ENCODE peak calls at places on chromosome X, in eight cellular contexts. W is Caco-2, R is cardiac fibroblast, C is thoracic aorta, J is SK-N-SH, E is fibroblast of lung, I is stomach, U is choroid plexus epithelial cell. L is an unnamed sample.

GRCh38 chrX:48996969-48997368 is 5.1 kb downstream of the GRIPAP1 start:
- DNase-seq in W (peak), R (no peak), C (no peak), J (no peak), E (no peak), I (no peak), U (no peak), L (no peak)

GRCh38 chrX:16836371-16836770 is 33.8 kb downstream of the RBBP7 start:
- DNase-seq in W (peak), R (peak), C (no peak), J (peak), E (peak), I (peak), U (no peak), L (peak)

GRCh38 chrX:68177542-68177941 is 255.8 kb downstream of the OPHN1 start:
- DNase-seq in W (no peak), R (no peak), C (no peak), J (no peak), E (peak), I (no peak), U (peak), L (peak)

GRCh38 chrX:98067611-98068010 is 1183.9 kb downstream of the RPA4 start:
- DNase-seq in W (no peak), R (no peak), C (no peak), J (no peak), E (peak), I (no peak), U (peak), L (peak)

GRCh38 chrX:105636667-105637066 is 185.7 kb upstream of the NRK start:
- DNase-seq in W (no peak), R (no peak), C (no peak), J (no peak), E (no peak), I (no peak), U (peak), L (no peak)

GRCh38 chrX:7596822-7597221 is 246.1 kb upstream of the VCX start:
- DNase-seq in W (no peak), R (no peak), C (no peak), J (no peak), E (no peak), I (no peak), U (no peak), L (no peak)

GRCh38 chrX:140439455-140439854 is 65.4 kb downstream of the SOX3 start:
- DNase-seq in W (peak), R (no peak), C (no peak), J (peak), E (peak), I (peak), U (no peak), L (peak)

GRCh38 chrX:41302293-41302868 is 31.6 kb upstream of the DDX3X start:
- DNase-seq in W (peak), R (no peak), C (no peak), J (no peak), E (no peak), I (no peak), U (peak), L (peak)

GRCh38 chrX:119954374-119954773 is 10.8 kb upstream of the NKAP start:
- DNase-seq in W (no peak), R (no peak), C (no peak), J (no peak), E (no peak), I (no peak), U (no peak), L (no peak)

GRCh38 chrX:140190441-140191108 is 225.3 kb upstream of the CXorf66 start:
- DNase-seq in W (no peak), R (peak), C (no peak), J (no peak), E (peak), I (peak), U (peak), L (peak)

GRCh38 chrX:14010566-14010965 is 19.1 kb downstream of the GEMIN8 start:
- DNase-seq in W (no peak), R (no peak), C (no peak), J (no peak), E (peak), I (no peak), U (no peak), L (peak)

GRCh38 chrX:98627645-98628044 is 1743.9 kb downstream of the RPA4 start:
- DNase-seq in W (no peak), R (no peak), C (no peak), J (no peak), E (no peak), I (no peak), U (no peak), L (no peak)

GRCh38 chrX:49303346-49303745 is at the start of gene GAGE10:
- DNase-seq in W (no peak), R (no peak), C (no peak), J (no peak), E (no peak), I (no peak), U (no peak), L (no peak)

GRCh38 chrX:96994088-96994487 is 110.4 kb downstream of the RPA4 start:
- DNase-seq in W (no peak), R (no peak), C (no peak), J (no peak), E (no peak), I (no peak), U (no peak), L (no peak)

GRCh38 chrX:48665991-48666390 is 17.6 kb upstream of the WAS start:
- DNase-seq in W (no peak), R (peak), C (no peak), J (no peak), E (peak), I (no peak), U (peak), L (peak)

GRCh38 chrX:44872319-44872816 is 620 bp upstream of the KDM6A start:
- DNase-seq in W (peak), R (no peak), C (no peak), J (no peak), E (peak), I (peak), U (peak), L (peak)

GRCh38 chrX:133950214-133950613 is 35.2 kb downstream of the GPC3 start:
- DNase-seq in W (no peak), R (no peak), C (no peak), J (no peak), E (no peak), I (no peak), U (no peak), L (no peak)

GRCh38 chrX:129876734-129877395 is 29.1 kb upstream of the UTP14A start:
- DNase-seq in W (peak), R (peak), C (no peak), J (no peak), E (peak), I (no peak), U (peak), L (peak)

GRCh38 chrX:97322401-97322800 is 438.7 kb downstream of the RPA4 start:
- DNase-seq in W (no peak), R (no peak), C (no peak), J (no peak), E (peak), I (no peak), U (peak), L (no peak)

GRCh38 chrX:133939655-133940054 is 45.7 kb downstream of the GPC3 start:
- DNase-seq in W (no peak), R (no peak), C (no peak), J (peak), E (no peak), I (no peak), U (no peak), L (no peak)

GRCh38 chrX:74419861-74420193 is 1.5 kb upstream of the SLC16A2 start:
- DNase-seq in W (peak), R (peak), C (no peak), J (no peak), E (peak), I (no peak), U (no peak), L (peak)
- TF ChIP-seq CTCF in W (no peak), R (no peak), C (no peak), J (no peak), E (no peak), I (no peak), U (no peak), L (no peak)

DNA sequence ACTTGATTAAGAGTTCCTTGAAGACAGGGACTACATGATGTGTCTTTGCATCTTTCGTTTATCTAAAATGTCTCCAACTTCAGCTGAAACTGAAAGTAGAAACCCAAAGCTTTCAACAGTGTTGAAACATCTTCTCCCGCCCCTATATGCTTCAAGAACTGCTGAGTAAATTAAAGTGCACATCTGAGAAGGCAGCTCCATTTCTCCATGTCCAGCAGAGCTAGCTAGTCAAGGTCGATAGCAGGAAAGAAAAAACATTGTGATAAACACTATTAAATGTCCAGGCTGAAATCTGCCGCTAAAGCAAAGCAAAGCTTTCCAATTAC is 185.6 kb upstream of the TBL1X start:
- DNase-seq in W (no peak), R (peak), C (no peak), J (no peak), E (no peak), I (no peak), U (peak), L (no peak)
- H3K4me3 ChIP-seq in W (no peak), R (no peak), C (no peak), J (no peak), E (no peak), I (no peak), U (peak), L (no peak)

GRCh38 chrX:53421125-53421524 is 1.3 kb downstream of the SMC1A start:
- DNase-seq in W (no peak), R (no peak), C (no peak), J (no peak), E (no peak), I (no peak), U (no peak), L (no peak)

GRCh38 chrX:53422091-53422914 is at the start of the genes RIBC1 and SMC1A:
- DNase-seq in W (peak), R (peak), C (peak), J (peak), E (peak), I (peak), U (peak), L (peak)

GRCh38 chrX:53422915-53423268 is 219 bp downstream of the RIBC1 start:
- DNase-seq in W (no peak), R (no peak), C (no peak), J (no peak), E (no peak), I (no peak), U (no peak), L (no peak)

DNA sequence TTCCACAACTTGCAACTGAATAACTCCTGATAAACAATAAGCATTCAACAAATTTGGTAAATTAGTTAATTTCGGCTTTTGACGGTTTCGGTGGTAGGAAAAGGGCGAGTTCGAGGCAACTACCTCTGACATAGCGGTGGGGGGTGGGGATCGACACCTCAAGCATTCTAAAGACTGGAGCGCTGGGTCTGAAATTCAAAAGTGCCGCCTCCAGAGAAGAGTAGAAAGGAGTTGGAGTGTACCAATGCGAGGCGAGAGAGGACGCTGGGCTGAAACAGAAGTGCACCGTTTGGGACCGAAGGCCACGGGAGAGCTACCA is 723 bp downstream of the SMC1A start:
- DNase-seq in W (no peak), R (no peak), C (no peak), J (no peak), E (no peak), I (no peak), U (no peak), L (no peak)
- TF ChIP-seq CTCF in W (no peak), R (no peak), C (no peak), J (no peak), E (no peak), I (no peak), U (no peak), L (no peak)

DNA sequence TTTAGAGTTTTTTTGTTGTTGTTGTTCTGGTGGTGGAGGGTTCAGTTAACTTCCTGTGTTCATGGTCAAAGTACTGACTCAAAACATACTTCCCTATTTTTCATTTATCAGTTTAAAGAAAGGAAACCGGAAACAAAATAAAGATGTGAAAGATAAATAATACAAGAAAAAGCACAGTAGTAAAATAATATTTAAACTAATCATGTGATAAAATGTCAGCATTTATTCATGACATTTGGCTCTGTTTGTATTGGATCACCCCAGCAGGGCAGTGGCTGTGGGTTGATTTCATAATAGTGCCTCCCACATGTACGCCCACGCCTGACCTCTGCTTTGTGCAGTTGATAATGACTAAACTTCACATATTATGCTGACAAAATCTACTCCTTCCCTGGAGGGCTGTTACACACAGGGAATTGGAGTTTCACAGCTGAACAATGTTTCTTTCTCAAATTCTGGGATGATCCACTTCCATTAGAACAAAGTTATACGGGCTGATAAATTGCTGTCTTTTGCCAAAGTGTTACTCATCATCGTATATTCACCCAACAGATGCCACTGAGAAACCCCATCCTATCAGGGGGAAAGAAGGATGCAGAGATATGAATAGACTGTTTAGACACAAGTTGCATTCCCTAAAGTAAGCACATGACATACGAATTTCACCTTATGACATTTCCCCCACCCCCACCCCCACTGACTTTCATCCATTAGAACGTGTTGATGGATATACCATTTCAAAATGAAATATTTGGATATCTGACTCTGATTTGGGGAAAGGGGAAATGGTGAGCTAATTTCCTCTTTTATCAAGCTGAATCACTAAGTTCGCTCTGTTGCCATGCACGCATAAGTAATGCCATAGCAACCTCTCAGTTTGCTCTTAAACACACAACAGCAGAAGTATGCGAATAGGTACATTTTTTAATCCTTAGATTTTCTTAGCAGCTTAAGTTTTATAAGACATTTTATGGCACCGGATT is 48.4 kb downstream of the AMELX start:
- DNase-seq in W (no peak), R (peak), C (peak), J (no peak), E (peak), I (peak), U (peak), L (peak)
- H3K4me3 ChIP-seq in W (no peak), R (no peak), C (peak), J (peak), E (no peak), I (no peak), U (peak), L (no peak)